ENCODE peak calls at places on chromosomes 7 and 10, in four cellular contexts. Z is brain microvascular endothelial cell, G is PC-3, F is AG04450. H is an unnamed sample.

GRCh38 chr7:102073931-102074880 is 212.5 kb upstream of the SH2B2 start:
- DNase-seq in F (no peak), Z (no peak), G (no peak), H (peak; percentile 33)

GRCh38 chr10:132452216-132452650 is 55.2 kb downstream of the PWWP2B start:
- DNase-seq in F (no peak), Z (no peak), G (no peak), H (no peak)

GRCh38 chr7:104973909-104974415 is 40.0 kb upstream of the KMT2E start:
- DNase-seq in G (no peak), F (no peak), Z (peak; percentile 64), H (peak; percentile 93)

GRCh38 chr7:82964150-82964882 is 198.4 kb downstream of the PCLO start:
- DNase-seq in Z (no peak), F (no peak), G (no peak), H (no peak)

GRCh38 chr10:79380125-79380917 is 33.1 kb downstream of the PPIF start:
- DNase-seq in G (peak; percentile 77), Z (no peak), F (no peak), H (peak; percentile 90)

GRCh38 chr7:132491546-132491945 is 84.7 kb downstream of the PLXNA4 start:
- DNase-seq in Z (no peak), G (no peak), F (no peak), H (no peak)

GRCh38 chr10:1488970-1489548 is 248.3 kb downstream of the ADARB2 start:
- DNase-seq in F (no peak), Z (no peak), G (no peak), H (no peak)

GRCh38 chr7:117458977-117459583 is 20.7 kb upstream of the CFTR start:
- DNase-seq in G (peak; percentile 56), F (no peak), Z (no peak), H (peak; percentile 57)

GRCh38 chr7:98090116-98090515 is 16.5 kb upstream of the LMTK2 start:
- DNase-seq in Z (no peak), F (no peak), G (no peak), H (no peak)

GRCh38 chr7:98085674-98086073 is 21.0 kb upstream of the LMTK2 start:
- DNase-seq in G (peak; percentile 66), F (no peak), Z (no peak), H (no peak)

GRCh38 chr7:98084631-98085030 is 22.0 kb upstream of the LMTK2 start:
- DNase-seq in F (no peak), Z (no peak), G (peak; percentile 24), H (no peak)

GRCh38 chr7:98091061-98091460 is 15.6 kb upstream of the LMTK2 start:
- DNase-seq in G (peak; percentile 52), F (no peak), Z (no peak), H (peak; percentile 37)

DNA sequence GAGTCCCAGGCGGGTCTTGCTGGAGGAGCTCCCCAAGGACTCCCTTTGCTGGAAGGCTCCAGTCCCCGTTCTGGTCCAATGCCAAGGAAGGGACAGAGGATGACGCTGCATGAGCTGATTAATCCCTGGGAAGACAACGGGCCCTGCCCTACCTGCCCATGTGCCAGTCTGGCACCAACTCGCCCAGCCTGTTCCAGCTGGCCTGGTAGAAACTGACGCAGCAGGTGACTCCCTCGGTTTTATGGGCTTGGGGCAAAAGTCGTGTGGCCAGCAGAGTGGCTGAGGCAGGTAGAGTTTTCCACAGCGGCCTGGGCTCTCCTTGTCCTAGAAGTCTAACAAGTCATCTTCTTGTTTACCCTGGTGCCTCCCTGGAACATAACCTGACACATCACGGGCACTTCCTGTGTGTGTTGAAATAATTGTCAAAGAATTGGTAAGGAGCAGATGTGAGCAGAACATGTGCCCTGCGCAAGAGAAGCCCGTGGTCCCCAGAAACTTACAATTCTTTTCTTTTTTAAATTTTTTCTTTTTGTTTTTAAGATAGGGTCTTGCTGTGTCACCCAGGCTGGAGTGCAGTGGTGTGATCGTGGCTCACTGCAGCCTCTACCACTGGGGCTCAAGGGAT is 20.3 kb upstream of the LMTK2 start:
- DNase-seq in F (no peak), Z (no peak), G (peak; percentile 97), H (no peak)
- TF ChIP-seq CTCF in F (no peak), Z (no peak), G (no peak), H (no peak)

GRCh38 chr7:2710256-2710655 is 22.3 kb downstream of the AMZ1 start:
- DNase-seq in F (no peak), G (no peak), Z (no peak), H (no peak)
- H3K4me3 ChIP-seq in F (no peak overlapping the region), G (no peak overlapping the region), Z (no peak overlapping the region), H (no peak overlapping the region)

GRCh38 chr10:72953687-72954086 is 919 bp downstream of the PLA2G12B start:
- DNase-seq in G (no peak), Z (no peak), F (no peak), H (no peak)
- TF ChIP-seq CTCF in G (no peak), Z (no peak), F (no peak), H (no peak)

GRCh38 chr7:151697942-151698341 is 178.2 kb upstream of the RHEB start:
- DNase-seq in G (no peak), F (no peak), Z (no peak), H (no peak)
- H3K4me3 ChIP-seq in G (no peak overlapping the region), F (no peak overlapping the region), Z (no peak overlapping the region), H (no peak overlapping the region)

DNA sequence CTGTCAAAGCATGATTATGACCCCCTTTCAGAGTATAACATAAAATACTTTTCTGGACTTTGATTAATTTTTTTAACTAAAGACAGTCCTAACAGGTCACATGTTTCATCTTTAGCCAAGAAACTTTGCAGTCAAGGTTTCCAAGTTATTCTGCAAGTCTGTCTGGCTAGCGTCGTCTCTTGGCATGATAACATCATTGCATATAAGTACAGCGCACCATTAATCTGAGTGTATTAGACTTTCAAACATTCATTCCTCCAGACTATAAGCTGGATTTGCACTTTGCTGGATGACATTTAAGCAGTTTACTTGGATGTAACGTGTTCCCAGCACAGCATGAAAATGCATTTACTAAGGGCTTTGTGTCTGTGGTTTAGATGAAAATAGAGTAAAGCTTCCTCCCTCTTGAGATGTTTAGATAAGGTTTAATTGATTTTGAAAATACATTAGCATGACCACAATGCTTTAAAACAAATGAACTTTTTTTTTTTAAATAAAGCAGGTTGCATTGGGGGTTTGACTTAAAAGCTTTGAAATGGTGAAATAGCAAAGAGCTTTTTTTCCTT is 349.0 kb upstream of the MTPN start:
- DNase-seq in G (no peak), F (no peak), Z (no peak), H (no peak)
- TF ChIP-seq CTCF in G (no peak), F (no peak), Z (no peak), H (no peak)

GRCh38 chr7:156780724-156781455 is 112.1 kb downstream of the LMBR1 start:
- DNase-seq in Z (no peak), F (no peak), G (no peak), H (no peak)
- H3K4me3 ChIP-seq in Z (no peak overlapping the region), F (no peak overlapping the region), G (no peak overlapping the region), H (no peak overlapping the region)

H was measured in cardiac fibroblast.